ENCODE peak calls at places on chromosomes 13 and 19, in four cellular contexts. One of them, this sample, is unnamed.

GRCh38 chr13:77779461-77780272 is 82.2 kb downstream of the SLAIN1 start:
- DNase-seq in AG10803: peak; percentile 75
- DNase-seq in lower leg skin: peak; percentile 43
- DNase-seq in progenitor cell of endocrine pancreas: no peak
- DNase-seq in this sample: no peak

GRCh38 chr19:5480427-5480836 is 25.2 kb downstream of the ZNRF4 start:
- DNase-seq in lower leg skin: no peak
- DNase-seq in progenitor cell of endocrine pancreas: no peak
- DNase-seq in AG10803: no peak
- DNase-seq in this sample: no peak

GRCh38 chr19:12544401-12544876 is 6.8 kb downstream of the ZNF564 start:
- DNase-seq in progenitor cell of endocrine pancreas: no peak
- DNase-seq in AG10803: no peak
- DNase-seq in lower leg skin: no peak
- DNase-seq in this sample: no peak

GRCh38 chr13:47413112-47413511 is 516.3 kb upstream of the HTR2A start:
- DNase-seq in progenitor cell of endocrine pancreas: no peak
- DNase-seq in lower leg skin: no peak
- DNase-seq in AG10803: peak; percentile 66
- DNase-seq in this sample: no peak

GRCh38 chr19:15508035-15508710 is at the start of gene CYP4F22:
- DNase-seq in lower leg skin: no peak
- DNase-seq in AG10803: no peak
- DNase-seq in progenitor cell of endocrine pancreas: no peak
- DNase-seq in this sample: no peak

GRCh38 chr13:21478881-21479808 is 20.0 kb upstream of the ZDHHC20 start:
- DNase-seq in AG10803: peak; percentile 77
- DNase-seq in progenitor cell of endocrine pancreas: no peak
- DNase-seq in lower leg skin: peak; percentile 61
- DNase-seq in this sample: no peak

GRCh38 chr13:20714563-20715339 is 11.3 kb downstream of the IL17D start:
- DNase-seq in lower leg skin: peak; percentile 55
- DNase-seq in progenitor cell of endocrine pancreas: no peak
- DNase-seq in AG10803: peak; percentile 93
- DNase-seq in this sample: no peak

GRCh38 chr13:113232208-113233003 is 23.0 kb downstream of the CUL4A start:
- DNase-seq in lower leg skin: no peak
- DNase-seq in AG10803: no peak
- DNase-seq in progenitor cell of endocrine pancreas: no peak
- DNase-seq in this sample: no peak

GRCh38 chr13:30645629-30646028 is 27.9 kb downstream of the USPL1 start:
- DNase-seq in progenitor cell of endocrine pancreas: no peak
- DNase-seq in lower leg skin: no peak
- DNase-seq in AG10803: no peak
- DNase-seq in this sample: no peak

GRCh38 chr13:36344886-36345437 is 1.2 kb downstream of the SPART start:
- DNase-seq in lower leg skin: no peak
- DNase-seq in progenitor cell of endocrine pancreas: no peak
- DNase-seq in AG10803: no peak
- DNase-seq in this sample: no peak

GRCh38 chr13:50575138-50575537 is 268.4 kb downstream of the DLEU7 start:
- DNase-seq in progenitor cell of endocrine pancreas: no peak
- DNase-seq in AG10803: no peak
- DNase-seq in lower leg skin: no peak
- DNase-seq in this sample: no peak

DNA sequence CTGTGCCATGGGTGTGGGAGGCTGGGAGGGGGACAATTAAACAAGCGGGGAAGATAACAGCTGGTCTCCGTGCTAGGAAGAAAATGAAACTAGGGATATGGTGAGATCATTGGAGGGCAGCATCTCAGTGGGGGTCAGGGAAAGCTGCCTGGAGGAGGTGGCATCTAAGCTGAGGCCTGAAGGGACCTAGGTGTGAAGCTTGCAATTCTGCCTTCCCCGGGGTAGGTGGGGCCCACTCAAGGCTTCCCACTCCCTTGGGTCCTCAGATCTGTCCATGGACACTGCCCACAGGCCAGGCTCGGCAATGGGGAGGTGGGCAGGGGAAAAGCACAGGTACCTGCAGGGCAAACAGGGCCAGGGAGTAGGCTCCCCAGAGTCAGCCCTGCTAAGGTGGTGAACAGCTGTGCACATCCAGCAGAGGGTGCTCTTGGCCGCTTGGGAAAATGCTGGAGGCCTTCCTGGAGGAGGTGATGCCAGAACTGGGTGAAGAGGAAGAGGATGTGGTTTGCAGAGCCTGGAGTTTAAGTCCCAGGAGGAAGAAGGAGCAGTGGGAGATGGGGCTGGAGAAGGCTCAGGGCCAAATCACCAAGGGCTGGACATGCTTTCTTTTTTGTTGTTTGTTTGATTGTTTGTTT is 25.7 kb upstream of the CCNE1 start:
- DNase-seq in progenitor cell of endocrine pancreas: no peak
- DNase-seq in lower leg skin: no peak
- DNase-seq in AG10803: no peak
- DNase-seq in this sample: no peak
- TF ChIP-seq CTCF in progenitor cell of endocrine pancreas: no peak
- TF ChIP-seq CTCF in lower leg skin: no peak
- TF ChIP-seq CTCF in AG10803: no peak
- TF ChIP-seq CTCF in this sample: no peak

DNA sequence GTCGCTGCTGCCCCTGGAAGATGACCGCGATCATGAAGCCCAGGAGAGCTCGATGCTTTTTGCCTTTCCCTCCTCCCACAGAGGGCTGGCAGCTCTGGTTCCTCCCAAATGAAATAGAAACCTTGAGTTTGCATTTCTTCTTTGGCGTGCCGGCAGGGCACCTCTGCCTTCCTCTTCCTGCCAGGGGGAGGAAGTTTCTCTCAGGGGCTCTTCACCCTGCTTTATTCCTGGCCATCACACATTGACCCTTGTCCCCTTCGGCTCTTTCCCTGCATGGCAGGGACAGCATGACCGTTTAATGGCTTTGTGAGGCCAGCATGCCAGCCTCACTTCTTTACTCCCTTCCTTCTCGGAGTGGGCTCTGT is 47.9 kb downstream of the ACTN4 start:
- DNase-seq in progenitor cell of endocrine pancreas: no peak
- DNase-seq in AG10803: no peak
- DNase-seq in lower leg skin: no peak
- DNase-seq in this sample: no peak
- TF ChIP-seq CTCF in progenitor cell of endocrine pancreas: no peak
- TF ChIP-seq CTCF in AG10803: no peak
- TF ChIP-seq CTCF in lower leg skin: no peak
- TF ChIP-seq CTCF in this sample: no peak

GRCh38 chr13:92972751-92973150 is 253.9 kb upstream of the GPC6 start:
- DNase-seq in AG10803: no peak
- DNase-seq in progenitor cell of endocrine pancreas: no peak
- DNase-seq in lower leg skin: no peak
- DNase-seq in this sample: no peak

GRCh38 chr13:92966341-92966740 is 260.3 kb upstream of the GPC6 start:
- DNase-seq in lower leg skin: no peak
- DNase-seq in progenitor cell of endocrine pancreas: no peak
- DNase-seq in AG10803: no peak
- DNase-seq in this sample: no peak

GRCh38 chr13:92963029-92963428 is 263.6 kb upstream of the GPC6 start:
- DNase-seq in progenitor cell of endocrine pancreas: no peak
- DNase-seq in lower leg skin: no peak
- DNase-seq in AG10803: no peak
- DNase-seq in this sample: no peak

GRCh38 chr13:92966900-92967299 is 259.7 kb upstream of the GPC6 start:
- DNase-seq in AG10803: no peak
- DNase-seq in progenitor cell of endocrine pancreas: no peak
- DNase-seq in lower leg skin: no peak
- DNase-seq in this sample: no peak

GRCh38 chr13:92967923-92968322 is 258.7 kb upstream of the GPC6 start:
- DNase-seq in progenitor cell of endocrine pancreas: no peak
- DNase-seq in lower leg skin: no peak
- DNase-seq in AG10803: peak; percentile 13
- DNase-seq in this sample: no peak
- TF ChIP-seq CTCF in progenitor cell of endocrine pancreas: no peak
- TF ChIP-seq CTCF in lower leg skin: no peak
- TF ChIP-seq CTCF in AG10803: peak; percentile 31
- TF ChIP-seq CTCF in this sample: peak; percentile 77

GRCh38 chr19:46756544-46756888 is 10.3 kb upstream of the STRN4 start:
- DNase-seq in lower leg skin: no peak
- DNase-seq in progenitor cell of endocrine pancreas: no peak
- DNase-seq in AG10803: no peak
- DNase-seq in this sample: no peak

GRCh38 chr19:46759817-46760333 is 13.6 kb upstream of the STRN4 start:
- DNase-seq in lower leg skin: no peak
- DNase-seq in AG10803: peak; percentile 100
- DNase-seq in progenitor cell of endocrine pancreas: no peak
- DNase-seq in this sample: no peak

GRCh38 chr19:46761418-46761831 is 15.2 kb upstream of the STRN4 start:
- DNase-seq in progenitor cell of endocrine pancreas: no peak
- DNase-seq in lower leg skin: no peak
- DNase-seq in AG10803: peak; percentile 91
- DNase-seq in this sample: no peak

GRCh38 chr19:46762245-46762890 is 16.1 kb upstream of the STRN4 start:
- DNase-seq in AG10803: no peak
- DNase-seq in lower leg skin: no peak
- DNase-seq in progenitor cell of endocrine pancreas: no peak
- DNase-seq in this sample: no peak

DNA sequence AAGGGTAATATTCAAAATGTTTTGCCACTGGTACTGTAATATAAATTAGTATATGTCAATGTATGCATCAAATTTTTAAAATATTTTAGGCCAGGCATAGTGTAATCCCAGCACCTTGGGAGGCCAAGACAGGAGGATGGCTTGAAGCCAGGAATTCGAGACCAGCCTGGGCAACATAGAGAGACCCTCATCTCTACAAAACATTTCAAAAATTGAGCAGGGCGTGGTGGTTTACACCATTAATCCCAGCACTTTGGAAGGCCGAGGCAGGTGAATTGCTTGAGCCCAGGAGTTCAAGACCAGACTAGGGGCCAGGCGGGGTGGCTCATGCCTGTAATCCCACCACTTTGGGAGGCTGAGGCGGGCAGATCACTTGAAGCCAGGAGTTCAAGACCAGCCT is 14.1 kb upstream of the STRN4 start:
- DNase-seq in lower leg skin: no peak
- DNase-seq in AG10803: no peak
- DNase-seq in progenitor cell of endocrine pancreas: no peak
- DNase-seq in this sample: no peak
- TF ChIP-seq CTCF in lower leg skin: no peak
- TF ChIP-seq CTCF in AG10803: no peak
- TF ChIP-seq CTCF in progenitor cell of endocrine pancreas: no peak
- TF ChIP-seq CTCF in this sample: no peak

GRCh38 chr19:8148088-8148409 is 1.3 kb downstream of the FBN3 start:
- DNase-seq in progenitor cell of endocrine pancreas: no peak
- DNase-seq in lower leg skin: no peak
- DNase-seq in AG10803: no peak
- DNase-seq in this sample: no peak

GRCh38 chr19:8144273-8144672 is 5.1 kb downstream of the FBN3 start:
- DNase-seq in progenitor cell of endocrine pancreas: no peak
- DNase-seq in AG10803: no peak
- DNase-seq in lower leg skin: no peak
- DNase-seq in this sample: no peak

GRCh38 chr19:8147579-8147978 is 1.8 kb downstream of the FBN3 start:
- DNase-seq in lower leg skin: no peak
- DNase-seq in progenitor cell of endocrine pancreas: no peak
- DNase-seq in AG10803: no peak
- DNase-seq in this sample: no peak

GRCh38 chr19:8146877-8147575 is 2.4 kb downstream of the FBN3 start:
- DNase-seq in AG10803: no peak
- DNase-seq in lower leg skin: no peak
- DNase-seq in progenitor cell of endocrine pancreas: no peak
- DNase-seq in this sample: no peak

GRCh38 chr19:8145969-8146368 is 3.4 kb downstream of the FBN3 start:
- DNase-seq in progenitor cell of endocrine pancreas: no peak
- DNase-seq in lower leg skin: no peak
- DNase-seq in AG10803: no peak
- DNase-seq in this sample: no peak
- TF ChIP-seq CTCF in progenitor cell of endocrine pancreas: no peak
- TF ChIP-seq CTCF in lower leg skin: no peak
- TF ChIP-seq CTCF in AG10803: no peak
- TF ChIP-seq CTCF in this sample: peak; percentile 17

GRCh38 chr19:53537523-53538377 is at the start of gene ZNF331:
- DNase-seq in progenitor cell of endocrine pancreas: peak; percentile 68
- DNase-seq in lower leg skin: peak; percentile 71
- DNase-seq in AG10803: peak; percentile 72
- DNase-seq in this sample: no peak
- TF ChIP-seq CTCF in progenitor cell of endocrine pancreas: no peak
- TF ChIP-seq CTCF in lower leg skin: no peak
- TF ChIP-seq CTCF in AG10803: peak; percentile 47
- TF ChIP-seq CTCF in this sample: peak; percentile 60

DNA sequence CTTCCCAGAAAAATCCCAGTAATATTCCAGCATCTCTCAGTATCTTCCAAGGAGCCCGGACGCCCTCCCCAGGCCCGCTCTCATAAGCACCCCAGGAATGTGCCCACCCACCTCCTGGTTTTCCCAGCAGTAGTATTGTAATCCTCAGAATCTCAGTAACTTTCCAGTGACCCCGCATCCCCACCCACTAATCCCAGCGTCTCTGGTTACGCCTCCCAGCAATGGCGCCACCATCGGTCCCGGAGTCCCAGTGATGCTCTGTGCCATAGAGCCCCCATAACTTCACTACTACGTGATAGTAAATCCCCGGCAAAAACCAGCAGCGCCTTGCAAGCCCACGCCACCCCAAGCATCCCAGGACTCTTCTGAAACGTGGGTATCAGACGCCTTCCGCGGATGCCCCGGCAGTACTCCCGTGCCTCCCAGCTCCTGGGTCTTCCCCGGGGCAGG is 961 bp upstream of the PNPLA6 start:
- DNase-seq in progenitor cell of endocrine pancreas: no peak
- DNase-seq in lower leg skin: peak; percentile 51
- DNase-seq in AG10803: peak; percentile 81
- DNase-seq in this sample: no peak
- TF ChIP-seq CTCF in progenitor cell of endocrine pancreas: peak; percentile 3
- TF ChIP-seq CTCF in lower leg skin: no peak
- TF ChIP-seq CTCF in AG10803: peak; percentile 33
- TF ChIP-seq CTCF in this sample: peak; percentile 62

DNA sequence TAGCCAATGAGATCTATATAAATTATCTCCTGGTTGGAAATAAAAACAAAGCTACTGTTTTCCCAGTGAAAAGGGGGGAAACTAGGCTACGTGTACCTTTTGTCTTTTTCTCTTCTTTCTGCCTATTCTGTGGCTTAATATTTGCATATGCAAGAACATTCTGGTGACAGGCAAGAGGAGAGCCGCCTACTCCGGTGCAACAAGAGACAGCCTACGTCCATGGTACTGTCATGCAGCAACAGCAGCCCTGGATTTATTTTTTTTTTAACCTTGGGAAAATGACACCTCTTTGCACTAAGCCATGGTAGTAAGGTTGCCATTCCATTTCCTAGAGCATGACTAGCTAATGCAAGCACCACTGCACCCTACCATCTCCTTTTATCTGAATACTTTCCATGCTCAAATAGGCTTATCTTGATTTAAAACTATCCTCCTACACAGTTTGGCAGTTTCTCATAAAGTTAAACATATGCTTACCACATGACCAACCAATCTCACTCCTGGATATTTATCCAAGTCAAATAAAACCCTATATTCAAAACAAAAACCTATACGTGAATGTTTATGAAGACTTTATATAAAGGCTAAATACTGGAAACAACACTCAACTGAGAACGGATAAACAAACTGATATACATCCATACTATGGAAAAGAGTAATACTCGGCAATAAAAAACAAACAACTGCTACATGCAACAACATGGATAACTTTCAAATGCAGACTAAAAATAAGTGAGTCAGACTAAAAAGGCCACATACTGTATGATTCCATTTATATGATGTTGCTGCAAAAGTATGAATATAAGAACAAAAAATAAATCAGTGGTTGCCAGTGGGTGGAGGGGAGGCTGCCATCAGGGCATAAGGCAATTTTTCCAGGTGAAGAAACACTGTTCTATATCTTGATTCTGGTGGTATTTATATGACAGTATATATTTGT is 17.3 kb downstream of the NUFIP1 start:
- DNase-seq in progenitor cell of endocrine pancreas: no peak
- DNase-seq in lower leg skin: no peak
- DNase-seq in AG10803: no peak
- DNase-seq in this sample: no peak
- TF ChIP-seq CTCF in progenitor cell of endocrine pancreas: no peak
- TF ChIP-seq CTCF in lower leg skin: no peak
- TF ChIP-seq CTCF in AG10803: no peak
- TF ChIP-seq CTCF in this sample: no peak